ENCODE peak calls at places on chromosomes 6 and 20, in eight cellular contexts. R is foreskin fibroblast, D is cardiac fibroblast, N is omental fat pad, F is sigmoid colon, M is cardiac muscle cell, U is GM10248, V is breast epithelium. W is an unnamed sample.
A peak's percentile ranks its signal among the peaks of the same experiment; 100 is the strongest.

GRCh38 chr6:143555071-143555492 is 43.6 kb upstream of the FUCA2 start:
- DNase-seq in V (no peak), D (no peak), M (no peak), N (no peak), F (no peak), R (no peak), U (no peak), W (no peak)

GRCh38 chr6:140051521-140052455 is 677.3 kb upstream of the CITED2 start:
- DNase-seq in M (no peak), R (peak; percentile 96), U (no peak), V (no peak), D (peak; percentile 95), N (no peak), F (no peak), W (peak; percentile 96)

GRCh38 chr6:80215063-80215462 is 108.6 kb downstream of the BCKDHB start:
- DNase-seq in F (no peak), U (no peak), N (no peak), M (no peak), V (no peak), D (no peak), R (no peak), W (no peak)

GRCh38 chr6:27753668-27754407 is 158.4 kb downstream of the OR2B2 start:
- DNase-seq in U (peak; percentile 71), M (peak; percentile 95), N (peak; percentile 27), R (peak; percentile 80), V (peak; percentile 34), D (peak; percentile 84), F (peak; percentile 84), W (no peak)

GRCh38 chr6:136717297-136717990 is 74.8 kb downstream of the MAP3K5 start:
- DNase-seq in F (no peak), M (no peak), D (peak; percentile 64), R (no peak), V (no peak), N (no peak), U (peak; percentile 41), W (no peak)

GRCh38 chr20:43325926-43326325 is 131.8 kb upstream of the SRSF6 start:
- DNase-seq in V (no peak), D (no peak), U (no peak), R (no peak), F (no peak), N (no peak), M (no peak), W (no peak)

GRCh38 chr20:52047811-52048302 is 143.7 kb downstream of the ZFP64 start:
- DNase-seq in D (peak; percentile 7), U (no peak), F (no peak), V (no peak), N (no peak), M (no peak), R (peak; percentile 8), W (no peak)

GRCh38 chr6:72733045-72733444 is 111.2 kb downstream of the KCNQ5 start:
- DNase-seq in N (no peak), R (no peak), M (no peak), D (no peak), V (no peak), U (no peak), F (no peak), W (no peak)

GRCh38 chr6:82385961-82386360 is 22.3 kb downstream of the TPBG start:
- DNase-seq in U (no peak), V (no peak), N (no peak), R (no peak), F (no peak), M (no peak), D (no peak), W (no peak)

GRCh38 chr20:38153401-38153800 is 11.7 kb downstream of the TGM2 start:
- DNase-seq in N (no peak), D (no peak), F (no peak), U (no peak), R (no peak), V (no peak), M (no peak), W (no peak)

GRCh38 chr20:59004763-59005522 is 2.1 kb downstream of the CTSZ start:
- DNase-seq in N (no peak), U (peak; percentile 87), R (no peak), V (no peak), D (no peak), F (peak; percentile 78), M (no peak), W (no peak)

GRCh38 chr6:168017629-168018028 is 20.2 kb downstream of the KIF25 start:
- DNase-seq in N (no peak), M (no peak), U (no peak), D (no peak), F (no peak), V (peak; percentile 20), R (no peak), W (no peak)

GRCh38 chr6:151082079-151082478 is 157.7 kb upstream of the AKAP12 start:
- DNase-seq in D (no peak), M (no peak), F (no peak), U (no peak), V (no peak), R (no peak), N (no peak), W (no peak)

GRCh38 chr6:53210821-53211220 is 62.2 kb upstream of the GCM1 start:
- DNase-seq in M (no peak), R (no peak), N (no peak), U (no peak), F (no peak), V (no peak), D (no peak), W (no peak)

GRCh38 chr6:29516108-29516507 is 28.4 kb upstream of the MAS1L start:
- DNase-seq in R (peak; percentile 1), D (no peak), N (no peak), F (no peak), U (no peak), V (no peak), M (no peak), W (peak; percentile 35)

GRCh38 chr20:3919352-3919751 is 30.2 kb downstream of the PANK2 start:
- DNase-seq in F (no peak), V (no peak), D (peak; percentile 77), N (no peak), R (no peak), M (no peak), U (no peak), W (no peak)

GRCh38 chr6:158207452-158207788 is 39.3 kb downstream of the GTF2H5 start:
- DNase-seq in R (no peak), F (no peak), M (no peak), D (peak; percentile 36), N (no peak), U (peak; percentile 75), V (no peak), W (peak; percentile 58)

GRCh38 chr6:159097256-159097655 is 52.5 kb upstream of the TAGAP start:
- DNase-seq in M (no peak), D (no peak), N (no peak), V (no peak), U (no peak), F (no peak), R (no peak), W (no peak)

GRCh38 chr6:52115145-52115741 is 27.8 kb upstream of the PKHD1 start:
- DNase-seq in N (no peak), F (no peak), R (no peak), M (no peak), D (no peak), V (no peak), U (no peak), W (no peak)

GRCh38 chr6:148423601-148424270 is 81.1 kb downstream of the SASH1 start:
- DNase-seq in N (no peak), V (no peak), R (peak; percentile 32), D (no peak), F (no peak), M (no peak), U (no peak), W (no peak)

GRCh38 chr6:3748208-3748701 is 3.3 kb downstream of the PXDC1 start:
- DNase-seq in M (peak; percentile 75), F (no peak), U (peak; percentile 66), V (no peak), D (peak; percentile 79), N (peak; percentile 62), R (peak; percentile 89), W (no peak)

GRCh38 chr6:100420711-100421110 is 44.0 kb downstream of the SIM1 start:
- DNase-seq in V (no peak), N (no peak), M (no peak), D (no peak), U (no peak), F (no peak), R (no peak), W (no peak)

GRCh38 chr20:32052090-32052791 is at the start of gene HCK:
- DNase-seq in F (no peak), V (no peak), N (no peak), D (no peak), M (peak; percentile 21), R (no peak), U (peak; percentile 75), W (no peak)

GRCh38 chr6:159257846-159258245 is 88.6 kb downstream of the FNDC1 start:
- DNase-seq in U (no peak), N (no peak), R (peak; percentile 24), M (no peak), V (no peak), F (no peak), D (peak; percentile 21), W (no peak)

GRCh38 chr6:135566311-135567068 is 69.0 kb upstream of the AHI1 start:
- DNase-seq in U (no peak), N (no peak), M (no peak), F (no peak), R (no peak), V (no peak), D (no peak), W (no peak)

DNA sequence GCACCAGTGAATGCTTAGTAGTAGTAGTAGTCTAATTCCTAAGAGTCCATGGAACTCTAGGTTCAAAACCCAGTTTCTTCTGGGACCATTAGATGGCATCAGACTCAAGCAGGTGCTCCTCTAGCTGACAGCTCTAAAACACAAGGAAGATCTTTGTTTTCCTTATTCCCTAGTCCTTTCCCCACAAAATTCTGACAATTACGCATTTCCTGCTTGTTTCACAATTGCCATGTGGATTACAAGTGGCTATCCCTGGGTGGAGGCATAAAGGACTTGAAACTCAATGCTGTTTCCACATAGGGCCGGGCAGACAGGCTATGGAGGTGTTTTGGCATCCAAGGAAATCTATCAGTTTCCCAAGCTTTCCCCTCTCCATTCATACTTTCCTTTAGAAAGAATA is 9.2 kb upstream of the HLA-DOB start:
- DNase-seq in D (peak; percentile 80), F (no peak), N (no peak), M (peak; percentile 22), U (no peak), V (no peak), R (peak; percentile 68), W (no peak)
- TF ChIP-seq CTCF in D (peak; percentile 26), F (no peak), N (no peak), M (peak; percentile 37), U (peak; percentile 36), V (peak; percentile 43), R (peak; percentile 34), W (no peak)

GRCh38 chr6:110996661-110997060 is 14.8 kb downstream of the RPF2 start:
- DNase-seq in D (no peak), V (no peak), R (no peak), U (no peak), F (no peak), M (no peak), N (no peak), W (no peak)
- TF ChIP-seq CTCF in D (no peak), V (no peak), R (no peak), U (no peak), F (no peak), M (no peak), N (no peak), W (no peak)

GRCh38 chr20:40702504-40702903 is 13.5 kb upstream of the MAFB start:
- DNase-seq in U (no peak), D (no peak), N (no peak), R (no peak), F (no peak), M (no peak), V (no peak), W (no peak)
- TF ChIP-seq CTCF in U (no peak), D (no peak), N (no peak), R (no peak), F (no peak), M (peak; percentile 21), V (no peak), W (no peak)

GRCh38 chr6:162528538-162528937 is 199.0 kb downstream of the PRKN start:
- DNase-seq in N (no peak), U (no peak), D (no peak), R (no peak), V (no peak), F (no peak), M (no peak), W (no peak)
- TF ChIP-seq CTCF in N (no peak), U (no peak), D (no peak), R (no peak), V (no peak), F (no peak), M (no peak), W (no peak)